ENCODE peak calls at places on chromosomes 5 and 9, in eight cellular contexts. One of them, this sample, is unnamed.

GRCh38 chr9:93217706-93218105 is 33.8 kb downstream of the WNK2 start:
- DNase-seq in progenitor cell of endocrine pancreas: no peak
- DNase-seq in PC-3: no peak
- DNase-seq in bronchial epithelial cell: no peak
- DNase-seq in thyroid gland: no peak
- DNase-seq in IMR-90: no peak
- DNase-seq in BJ: no peak
- DNase-seq in body of pancreas: peak
- DNase-seq in this sample: no peak

GRCh38 chr5:93359958-93360305 is 221.1 kb downstream of the NR2F1-AS1 start:
- DNase-seq in PC-3: no peak
- DNase-seq in body of pancreas: no peak
- DNase-seq in BJ: no peak
- DNase-seq in IMR-90: no peak
- DNase-seq in thyroid gland: no peak
- DNase-seq in progenitor cell of endocrine pancreas: no peak
- DNase-seq in bronchial epithelial cell: no peak
- DNase-seq in this sample: no peak

GRCh38 chr9:85884236-85884635 is 56.7 kb upstream of the NAA35 start:
- DNase-seq in progenitor cell of endocrine pancreas: no peak
- DNase-seq in IMR-90: no peak
- DNase-seq in thyroid gland: no peak
- DNase-seq in bronchial epithelial cell: no peak
- DNase-seq in PC-3: no peak
- DNase-seq in BJ: no peak
- DNase-seq in body of pancreas: no peak
- DNase-seq in this sample: no peak

GRCh38 chr9:134065720-134066419 is 2.0 kb downstream of the BRD3 start:
- DNase-seq in bronchial epithelial cell: peak
- DNase-seq in IMR-90: peak
- DNase-seq in PC-3: peak
- DNase-seq in progenitor cell of endocrine pancreas: no peak
- DNase-seq in body of pancreas: peak
- DNase-seq in thyroid gland: peak
- DNase-seq in BJ: no peak
- DNase-seq in this sample: peak

GRCh38 chr5:69502375-69503143 is 10.0 kb downstream of the OCLN start:
- DNase-seq in BJ: no peak
- DNase-seq in IMR-90: peak
- DNase-seq in bronchial epithelial cell: peak
- DNase-seq in PC-3: peak
- DNase-seq in body of pancreas: no peak
- DNase-seq in progenitor cell of endocrine pancreas: no peak
- DNase-seq in thyroid gland: no peak
- DNase-seq in this sample: no peak

GRCh38 chr9:34983209-34983608 is 6.3 kb upstream of the DNAJB5 start:
- DNase-seq in IMR-90: no peak
- DNase-seq in thyroid gland: no peak
- DNase-seq in progenitor cell of endocrine pancreas: no peak
- DNase-seq in BJ: no peak
- DNase-seq in bronchial epithelial cell: no peak
- DNase-seq in body of pancreas: no peak
- DNase-seq in PC-3: no peak
- DNase-seq in this sample: no peak

GRCh38 chr9:132201139-132201538 is 39.3 kb downstream of the NTNG2 start:
- DNase-seq in body of pancreas: peak
- DNase-seq in thyroid gland: peak
- DNase-seq in bronchial epithelial cell: no peak
- DNase-seq in PC-3: no peak
- DNase-seq in progenitor cell of endocrine pancreas: no peak
- DNase-seq in BJ: no peak
- DNase-seq in IMR-90: no peak
- DNase-seq in this sample: no peak

GRCh38 chr5:135602882-135603721 is 24.3 kb upstream of the CXCL14 start:
- DNase-seq in bronchial epithelial cell: no peak
- DNase-seq in progenitor cell of endocrine pancreas: no peak
- DNase-seq in PC-3: no peak
- DNase-seq in body of pancreas: no peak
- DNase-seq in thyroid gland: no peak
- DNase-seq in IMR-90: no peak
- DNase-seq in BJ: no peak
- DNase-seq in this sample: no peak

GRCh38 chr9:111572945-111573604 is 26.4 kb downstream of the PTGR1 start:
- DNase-seq in body of pancreas: peak
- DNase-seq in BJ: peak
- DNase-seq in IMR-90: peak
- DNase-seq in bronchial epithelial cell: no peak
- DNase-seq in progenitor cell of endocrine pancreas: no peak
- DNase-seq in PC-3: no peak
- DNase-seq in thyroid gland: no peak
- DNase-seq in this sample: no peak

GRCh38 chr9:91443994-91444392 is 20.4 kb upstream of the NFIL3 start:
- DNase-seq in bronchial epithelial cell: no peak
- DNase-seq in PC-3: no peak
- DNase-seq in thyroid gland: no peak
- DNase-seq in BJ: no peak
- DNase-seq in body of pancreas: no peak
- DNase-seq in IMR-90: no peak
- DNase-seq in progenitor cell of endocrine pancreas: no peak
- DNase-seq in this sample: no peak

GRCh38 chr9:128892223-128892892 is 10.4 kb downstream of the LRRC8A start:
- DNase-seq in body of pancreas: peak
- DNase-seq in IMR-90: peak
- DNase-seq in BJ: peak
- DNase-seq in bronchial epithelial cell: peak
- DNase-seq in PC-3: peak
- DNase-seq in progenitor cell of endocrine pancreas: no peak
- DNase-seq in thyroid gland: peak
- DNase-seq in this sample: no peak

GRCh38 chr5:132253452-132254320 is 3.8 kb upstream of the PDLIM4 start:
- DNase-seq in bronchial epithelial cell: no peak
- DNase-seq in IMR-90: no peak
- DNase-seq in body of pancreas: no peak
- DNase-seq in PC-3: no peak
- DNase-seq in BJ: no peak
- DNase-seq in thyroid gland: no peak
- DNase-seq in progenitor cell of endocrine pancreas: no peak
- DNase-seq in this sample: no peak

GRCh38 chr9:130043654-130044623 is 950 bp upstream of the FNBP1 start:
- DNase-seq in IMR-90: peak
- DNase-seq in body of pancreas: peak
- DNase-seq in progenitor cell of endocrine pancreas: peak
- DNase-seq in BJ: no peak
- DNase-seq in thyroid gland: peak
- DNase-seq in bronchial epithelial cell: no peak
- DNase-seq in PC-3: no peak
- DNase-seq in this sample: no peak

GRCh38 chr5:174320051-174320450 is 274.5 kb downstream of the NSG2 start:
- DNase-seq in thyroid gland: no peak
- DNase-seq in progenitor cell of endocrine pancreas: no peak
- DNase-seq in bronchial epithelial cell: no peak
- DNase-seq in BJ: no peak
- DNase-seq in PC-3: no peak
- DNase-seq in IMR-90: no peak
- DNase-seq in body of pancreas: no peak
- DNase-seq in this sample: no peak

GRCh38 chr5:26329562-26330189 is 708.7 kb downstream of the CDH9 start:
- DNase-seq in IMR-90: no peak
- DNase-seq in bronchial epithelial cell: peak
- DNase-seq in PC-3: peak
- DNase-seq in thyroid gland: no peak
- DNase-seq in body of pancreas: no peak
- DNase-seq in BJ: no peak
- DNase-seq in progenitor cell of endocrine pancreas: no peak
- DNase-seq in this sample: no peak

GRCh38 chr5:135997936-135998335 is 30.9 kb upstream of the TGFBI start:
- DNase-seq in body of pancreas: no peak
- DNase-seq in progenitor cell of endocrine pancreas: no peak
- DNase-seq in BJ: no peak
- DNase-seq in IMR-90: no peak
- DNase-seq in thyroid gland: no peak
- DNase-seq in bronchial epithelial cell: no peak
- DNase-seq in PC-3: no peak
- DNase-seq in this sample: no peak

GRCh38 chr9:70682337-70682736 is 267.9 kb upstream of the KLF9 start:
- DNase-seq in BJ: no peak
- DNase-seq in IMR-90: no peak
- DNase-seq in PC-3: no peak
- DNase-seq in thyroid gland: no peak
- DNase-seq in bronchial epithelial cell: no peak
- DNase-seq in progenitor cell of endocrine pancreas: no peak
- DNase-seq in body of pancreas: no peak
- DNase-seq in this sample: no peak

GRCh38 chr5:174589011-174589410 is 135.4 kb upstream of the MSX2 start:
- DNase-seq in BJ: no peak
- DNase-seq in bronchial epithelial cell: no peak
- DNase-seq in thyroid gland: no peak
- DNase-seq in PC-3: no peak
- DNase-seq in progenitor cell of endocrine pancreas: no peak
- DNase-seq in body of pancreas: no peak
- DNase-seq in IMR-90: no peak
- DNase-seq in this sample: no peak

GRCh38 chr5:76690704-76691469 is 25.0 kb upstream of the F2R start:
- DNase-seq in BJ: no peak
- DNase-seq in body of pancreas: no peak
- DNase-seq in bronchial epithelial cell: peak
- DNase-seq in PC-3: peak
- DNase-seq in IMR-90: peak
- DNase-seq in thyroid gland: no peak
- DNase-seq in progenitor cell of endocrine pancreas: no peak
- DNase-seq in this sample: no peak

GRCh38 chr5:168948746-168949145 is 352.2 kb downstream of the SLIT3 start:
- DNase-seq in IMR-90: no peak
- DNase-seq in BJ: no peak
- DNase-seq in PC-3: peak
- DNase-seq in body of pancreas: no peak
- DNase-seq in bronchial epithelial cell: peak
- DNase-seq in thyroid gland: no peak
- DNase-seq in progenitor cell of endocrine pancreas: no peak
- DNase-seq in this sample: no peak

GRCh38 chr5:115471674-115472073 is 72.9 kb downstream of the FEM1C start:
- DNase-seq in PC-3: no peak
- DNase-seq in BJ: no peak
- DNase-seq in bronchial epithelial cell: no peak
- DNase-seq in thyroid gland: no peak
- DNase-seq in body of pancreas: no peak
- DNase-seq in IMR-90: no peak
- DNase-seq in progenitor cell of endocrine pancreas: no peak
- DNase-seq in this sample: no peak

GRCh38 chr5:23208959-23209431 is 298.4 kb upstream of the PRDM9 start:
- DNase-seq in bronchial epithelial cell: peak
- DNase-seq in BJ: no peak
- DNase-seq in progenitor cell of endocrine pancreas: no peak
- DNase-seq in PC-3: peak
- DNase-seq in IMR-90: peak
- DNase-seq in thyroid gland: no peak
- DNase-seq in body of pancreas: no peak
- DNase-seq in this sample: peak

GRCh38 chr9:75788006-75788634 is 102.4 kb upstream of the PCSK5 start:
- DNase-seq in body of pancreas: no peak
- DNase-seq in PC-3: no peak
- DNase-seq in progenitor cell of endocrine pancreas: no peak
- DNase-seq in BJ: no peak
- DNase-seq in IMR-90: no peak
- DNase-seq in bronchial epithelial cell: no peak
- DNase-seq in thyroid gland: no peak
- DNase-seq in this sample: no peak

GRCh38 chr9:124329393-124329792 is 71.6 kb downstream of the NEK6 start:
- DNase-seq in thyroid gland: no peak
- DNase-seq in BJ: no peak
- DNase-seq in PC-3: no peak
- DNase-seq in progenitor cell of endocrine pancreas: no peak
- DNase-seq in body of pancreas: no peak
- DNase-seq in IMR-90: no peak
- DNase-seq in bronchial epithelial cell: no peak
- DNase-seq in this sample: no peak

DNA sequence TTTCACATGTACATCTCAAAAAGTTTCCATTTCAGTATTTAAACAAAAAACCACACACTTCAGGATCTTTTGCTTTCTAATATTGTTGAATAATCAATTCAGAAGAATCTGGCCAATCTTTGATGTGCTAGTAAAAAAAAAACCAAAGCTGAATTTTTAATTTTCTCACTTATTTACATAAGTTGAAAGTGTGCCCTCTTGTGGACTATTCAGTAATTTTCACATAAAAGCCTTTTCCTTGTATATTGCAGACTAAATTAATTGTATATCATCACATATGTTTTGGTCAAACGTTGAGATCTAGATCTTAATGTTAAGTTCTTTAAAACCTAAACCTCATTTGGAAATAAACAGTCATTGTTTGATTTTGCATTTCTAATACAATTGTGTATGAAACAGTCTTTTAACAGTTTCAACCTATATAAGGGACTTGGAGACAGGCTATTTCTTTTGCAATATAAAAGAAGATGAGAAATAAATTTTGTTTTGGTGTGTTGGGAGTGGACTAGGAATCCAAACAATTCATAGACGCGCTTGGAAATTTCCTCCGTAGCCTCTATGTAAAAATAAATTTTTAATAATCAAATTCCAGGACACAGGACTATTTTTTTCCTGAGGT is 68.1 kb downstream of the NIPBL start:
- DNase-seq in PC-3: peak
- DNase-seq in thyroid gland: no peak
- DNase-seq in IMR-90: peak
- DNase-seq in BJ: no peak
- DNase-seq in bronchial epithelial cell: peak
- DNase-seq in progenitor cell of endocrine pancreas: no peak
- DNase-seq in body of pancreas: no peak
- DNase-seq in this sample: peak
- TF ChIP-seq CTCF in PC-3: peak
- TF ChIP-seq CTCF in thyroid gland: peak
- TF ChIP-seq CTCF in IMR-90: peak
- TF ChIP-seq CTCF in BJ: peak
- TF ChIP-seq CTCF in bronchial epithelial cell: peak
- TF ChIP-seq CTCF in progenitor cell of endocrine pancreas: peak
- TF ChIP-seq CTCF in body of pancreas: peak
- TF ChIP-seq CTCF in this sample: peak

GRCh38 chr5:138276402-138277054 is 2.1 kb upstream of the GFRA3 start:
- DNase-seq in IMR-90: no peak
- DNase-seq in PC-3: no peak
- DNase-seq in thyroid gland: no peak
- DNase-seq in bronchial epithelial cell: peak
- DNase-seq in progenitor cell of endocrine pancreas: no peak
- DNase-seq in BJ: no peak
- DNase-seq in body of pancreas: peak
- DNase-seq in this sample: no peak
- TF ChIP-seq CTCF in IMR-90: no peak
- TF ChIP-seq CTCF in PC-3: no peak
- TF ChIP-seq CTCF in thyroid gland: no peak
- TF ChIP-seq CTCF in bronchial epithelial cell: no peak
- TF ChIP-seq CTCF in progenitor cell of endocrine pancreas: no peak
- TF ChIP-seq CTCF in BJ: no peak
- TF ChIP-seq CTCF in body of pancreas: no peak
- TF ChIP-seq CTCF in this sample: no peak

GRCh38 chr9:121850366-121850765 is 198.9 kb downstream of the DAB2IP start:
- DNase-seq in thyroid gland: no peak
- DNase-seq in IMR-90: no peak
- DNase-seq in progenitor cell of endocrine pancreas: no peak
- DNase-seq in body of pancreas: no peak
- DNase-seq in PC-3: no peak
- DNase-seq in BJ: no peak
- DNase-seq in bronchial epithelial cell: no peak
- DNase-seq in this sample: no peak
- TF ChIP-seq CTCF in thyroid gland: no peak
- TF ChIP-seq CTCF in IMR-90: no peak
- TF ChIP-seq CTCF in progenitor cell of endocrine pancreas: no peak
- TF ChIP-seq CTCF in body of pancreas: no peak
- TF ChIP-seq CTCF in PC-3: no peak
- TF ChIP-seq CTCF in BJ: no peak
- TF ChIP-seq CTCF in bronchial epithelial cell: no peak
- TF ChIP-seq CTCF in this sample: no peak

GRCh38 chr9:110143969-110144545 is 63.9 kb downstream of the C9orf152 start:
- DNase-seq in thyroid gland: no peak
- DNase-seq in BJ: no peak
- DNase-seq in bronchial epithelial cell: no peak
- DNase-seq in body of pancreas: no peak
- DNase-seq in progenitor cell of endocrine pancreas: no peak
- DNase-seq in IMR-90: no peak
- DNase-seq in PC-3: no peak
- DNase-seq in this sample: peak
- TF ChIP-seq CTCF in thyroid gland: no peak
- TF ChIP-seq CTCF in BJ: no peak
- TF ChIP-seq CTCF in bronchial epithelial cell: no peak
- TF ChIP-seq CTCF in body of pancreas: no peak
- TF ChIP-seq CTCF in progenitor cell of endocrine pancreas: no peak
- TF ChIP-seq CTCF in IMR-90: no peak
- TF ChIP-seq CTCF in PC-3: no peak
- TF ChIP-seq CTCF in this sample: no peak

This sample was measured in HL-60.